ENCODE peak calls at places on chromosomes 7 and 10, in nine cellular contexts. V is DND-41, Q is A549, C is fibroblast of lung, T is IMR-90, Z is HCT116, H is cardiac muscle cell, M is colonic mucosa, E is GM23338. K is an unnamed sample.

GRCh38 chr7:87875151-87876039 is 765 bp downstream of the SLC25A40 start:
- DNase-seq in M (peak; percentile 19), V (no peak), H (no peak), T (peak; percentile 2), E (peak; percentile 59), Q (no peak), C (no peak), Z (no peak), K (no peak)

GRCh38 chr7:69695998-69696657 is 97.9 kb downstream of the AUTS2 start:
- DNase-seq in H (no peak), Q (no peak), T (no peak), Z (no peak), C (no peak), V (peak; percentile 86), E (no peak), M (no peak), K (no peak)

GRCh38 chr10:130018730-130019185 is 54.7 kb upstream of the EBF3 start:
- DNase-seq in T (no peak), E (no peak), V (peak; percentile 72), C (no peak), Q (no peak), Z (no peak), M (no peak), H (no peak), K (no peak)

GRCh38 chr10:19811517-19811916 is 4.7 kb upstream of the PLXDC2 start:
- DNase-seq in C (peak; percentile 50), E (peak; percentile 61), Z (no peak), T (peak; percentile 33), Q (no peak), M (no peak), V (no peak), H (peak; percentile 47), K (peak; percentile 15)

GRCh38 chr7:128459394-128459878 is 3.8 kb downstream of the HILPDA start:
- DNase-seq in M (peak; percentile 78), V (peak; percentile 64), E (peak; percentile 85), C (peak; percentile 64), T (peak; percentile 75), Z (peak; percentile 59), Q (peak; percentile 82), H (peak; percentile 73), K (peak; percentile 76)

GRCh38 chr10:122159159-122159970 is 111.7 kb upstream of the BTBD16 start:
- DNase-seq in V (no peak), H (no peak), Q (no peak), C (no peak), Z (no peak), M (no peak), E (peak; percentile 44), T (peak; percentile 43), K (no peak)

GRCh38 chr7:33143996-33144718 is 14.8 kb downstream of the BBS9 start:
- DNase-seq in C (peak; percentile 86), Q (no peak), E (no peak), H (no peak), T (peak; percentile 57), Z (no peak), M (no peak), V (no peak), K (no peak)

GRCh38 chr7:154591544-154591943 is 411.4 kb downstream of the PAXIP1 start:
- DNase-seq in Z (no peak), C (peak; percentile 22), V (no peak), Q (no peak), M (no peak), E (no peak), H (no peak), T (no peak), K (no peak)

GRCh38 chr7:154947604-154948003 is 55.3 kb downstream of the PAXIP1 start:
- DNase-seq in H (no peak), Q (no peak), E (peak; percentile 30), M (no peak), C (no peak), T (no peak), V (no peak), Z (no peak), K (peak; percentile 12)

GRCh38 chr10:3525832-3526449 is 259.1 kb downstream of the KLF6 start:
- DNase-seq in Q (peak; percentile 98), V (no peak), E (no peak), Z (peak; percentile 76), H (no peak), M (peak; percentile 26), T (peak; percentile 99), C (peak; percentile 99), K (no peak)

GRCh38 chr7:130127404-130128395 is 57.4 kb downstream of the KLHDC10 start:
- DNase-seq in Z (no peak), M (no peak), Q (no peak), T (peak; percentile 44), V (no peak), C (peak; percentile 67), E (no peak), H (no peak), K (no peak)

GRCh38 chr10:26737730-26738129 is 40.2 kb downstream of the PDSS1 start:
- DNase-seq in V (no peak), Z (no peak), T (peak; percentile 55), E (no peak), C (peak; percentile 36), M (no peak), H (no peak), Q (no peak), K (no peak)

GRCh38 chr7:93889261-93889660 is 1.3 kb downstream of the TFPI2 start:
- DNase-seq in E (no peak), Q (no peak), C (peak; percentile 79), T (peak; percentile 92), M (no peak), H (no peak), Z (no peak), V (no peak), K (no peak)

GRCh38 chr10:74213571-74214162 is 62.6 kb downstream of the ADK start:
- DNase-seq in V (peak; percentile 46), T (peak; percentile 51), M (peak; percentile 27), Z (peak; percentile 35), E (peak; percentile 45), Q (peak; percentile 68), H (peak; percentile 25), C (peak; percentile 23), K (peak; percentile 60)

GRCh38 chr7:111162692-111163091 is 71.8 kb downstream of the LRRN3 start:
- DNase-seq in C (peak; percentile 50), E (no peak), T (no peak), Z (no peak), Q (no peak), H (no peak), V (no peak), M (no peak), K (no peak)

GRCh38 chr7:28044825-28045224 is 135.8 kb downstream of the JAZF1 start:
- DNase-seq in Q (no peak), T (no peak), M (no peak), C (no peak), H (no peak), E (peak; percentile 69), V (no peak), Z (no peak), K (no peak)

GRCh38 chr7:2482725-2483451 is 6.7 kb upstream of the GRIFIN start:
- DNase-seq in M (no peak), V (no peak), C (no peak), Q (no peak), T (no peak), Z (no peak), H (no peak), E (no peak), K (no peak)
- TF ChIP-seq CTCF in M (no peak), V (peak; percentile 38), C (no peak), Q (peak; percentile 5), T (no peak), Z (no peak), H (no peak), E (peak; percentile 41), K (no peak)

GRCh38 chr10:65719790-65720189 is 1206.0 kb upstream of the LRRTM3 start:
- DNase-seq in T (no peak), E (no peak), Z (no peak), V (no peak), M (no peak), C (no peak), H (no peak), Q (no peak), K (no peak)
- H3K4me1 ChIP-seq in T (no peaks in the 10 kb centered on the region), E (no peaks in the 10 kb centered on the region), Z (no peaks in the 10 kb centered on the region), V (no peaks in the 10 kb centered on the region), M (no peaks in the 10 kb centered on the region), C (no peaks in the 10 kb centered on the region), H (no peaks in the 10 kb centered on the region), Q (no peaks in the 10 kb centered on the region), K (no peaks in the 10 kb centered on the region)

GRCh38 chr7:2040201-2040892 is 192.4 kb downstream of the MAD1L1 start:
- DNase-seq in Z (no peak), V (no peak), T (no peak), Q (no peak), C (no peak), M (no peak), H (no peak), E (no peak), K (peak; percentile 8)

GRCh38 chr7:2038876-2039728 is 193.6 kb downstream of the MAD1L1 start:
- DNase-seq in V (peak; percentile 36), T (no peak), H (no peak), M (no peak), Z (no peak), C (no peak), Q (no peak), E (no peak), K (no peak)

GRCh38 chr7:2041496-2042367 is 191.0 kb downstream of the MAD1L1 start:
- DNase-seq in V (no peak), E (no peak), M (no peak), C (no peak), H (no peak), Q (no peak), T (no peak), Z (no peak), K (peak; percentile 20)

GRCh38 chr7:2042650-2043049 is 190.1 kb downstream of the MAD1L1 start:
- DNase-seq in M (no peak), C (no peak), Z (no peak), T (no peak), V (no peak), Q (no peak), H (no peak), E (no peak), K (peak; percentile 19)

DNA sequence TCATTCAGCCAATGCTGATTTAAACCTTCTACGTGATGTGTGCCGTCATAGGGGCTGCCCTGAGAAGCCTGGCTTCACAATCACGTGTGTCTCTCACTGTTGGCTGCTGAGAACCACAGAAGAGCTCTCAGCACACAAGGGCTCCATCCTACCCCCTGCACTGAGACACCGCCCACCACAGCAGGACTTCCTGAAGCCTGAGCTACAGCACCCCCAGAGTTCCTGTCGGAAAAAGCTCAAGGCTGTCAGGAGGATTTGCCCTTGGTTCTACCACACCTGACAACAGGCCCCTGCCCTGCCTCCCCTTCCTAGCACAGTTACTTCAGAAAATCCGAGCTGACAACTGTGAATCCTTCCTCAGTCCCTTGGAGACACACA is 191.9 kb downstream of the MAD1L1 start:
- DNase-seq in E (no peak), T (no peak), V (peak; percentile 70), C (no peak), Z (no peak), H (no peak), M (no peak), Q (no peak), K (peak; percentile 23)
- H3K4me3 ChIP-seq in E (no peak overlapping the region), T (no peak overlapping the region), V (no peak overlapping the region), C (no peak overlapping the region), Z (no peak overlapping the region), H (no peak overlapping the region), M (no peak overlapping the region), Q (no peak overlapping the region), K (no peak overlapping the region)

GRCh38 chr7:102063736-102064135 is 222.9 kb upstream of the SH2B2 start:
- DNase-seq in M (peak; percentile 89), V (no peak), H (peak; percentile 38), T (peak; percentile 68), Q (peak; percentile 60), C (peak; percentile 92), E (peak; percentile 82), Z (peak; percentile 80), K (peak; percentile 67)
- TF ChIP-seq CTCF in M (no peak), V (no peak), H (no peak), T (no peak), Q (no peak), C (no peak), E (no peak), Z (no peak), K (no peak)

K was measured in Caco-2.